ENCODE peak calls at places on chromosomes 4 and X, in eight cellular contexts. One of them, this sample, is unnamed.

GRCh38 chr4:19748911-19749473 is 502.7 kb upstream of the SLIT2 start:
- DNase-seq in stomach: no peak
- DNase-seq in GM23338: no peak
- DNase-seq in cardiac fibroblast: peak
- DNase-seq in AG10803: peak
- DNase-seq in pancreas: no peak
- DNase-seq in mucosa of descending colon: no peak
- DNase-seq in ovary: no peak
- DNase-seq in this sample: peak

GRCh38 chrX:133542476-133542875 is 127.2 kb upstream of the GPC4 start:
- DNase-seq in mucosa of descending colon: no peak
- DNase-seq in cardiac fibroblast: peak
- DNase-seq in pancreas: no peak
- DNase-seq in GM23338: no peak
- DNase-seq in ovary: no peak
- DNase-seq in stomach: no peak
- DNase-seq in AG10803: peak
- DNase-seq in this sample: no peak

GRCh38 chr4:164930647-164931046 is 46.8 kb downstream of the TRIM61 start:
- DNase-seq in GM23338: no peak
- DNase-seq in ovary: no peak
- DNase-seq in cardiac fibroblast: no peak
- DNase-seq in AG10803: no peak
- DNase-seq in stomach: no peak
- DNase-seq in mucosa of descending colon: no peak
- DNase-seq in pancreas: no peak
- DNase-seq in this sample: no peak

GRCh38 chrX:72685810-72686465 is 28.2 kb downstream of the PHKA1 start:
- DNase-seq in AG10803: peak
- DNase-seq in GM23338: no peak
- DNase-seq in ovary: no peak
- DNase-seq in stomach: no peak
- DNase-seq in cardiac fibroblast: no peak
- DNase-seq in mucosa of descending colon: no peak
- DNase-seq in pancreas: peak
- DNase-seq in this sample: peak

GRCh38 chr4:41632481-41633073 is 94.6 kb downstream of the LIMCH1 start:
- DNase-seq in ovary: no peak
- DNase-seq in cardiac fibroblast: no peak
- DNase-seq in pancreas: no peak
- DNase-seq in mucosa of descending colon: no peak
- DNase-seq in stomach: no peak
- DNase-seq in GM23338: no peak
- DNase-seq in AG10803: peak
- DNase-seq in this sample: no peak

GRCh38 chr4:101678180-101678579 is 112.3 kb upstream of the BANK1 start:
- DNase-seq in ovary: no peak
- DNase-seq in AG10803: peak
- DNase-seq in mucosa of descending colon: no peak
- DNase-seq in cardiac fibroblast: no peak
- DNase-seq in pancreas: no peak
- DNase-seq in GM23338: no peak
- DNase-seq in stomach: no peak
- DNase-seq in this sample: no peak

GRCh38 chrX:68921937-68922456 is 93.2 kb downstream of the EFNB1 start:
- DNase-seq in cardiac fibroblast: no peak
- DNase-seq in ovary: no peak
- DNase-seq in AG10803: no peak
- DNase-seq in mucosa of descending colon: no peak
- DNase-seq in pancreas: no peak
- DNase-seq in GM23338: no peak
- DNase-seq in stomach: no peak
- DNase-seq in this sample: no peak

GRCh38 chr4:133270021-133270570 is 121.0 kb downstream of the PCDH10 start:
- DNase-seq in cardiac fibroblast: no peak
- DNase-seq in pancreas: no peak
- DNase-seq in mucosa of descending colon: no peak
- DNase-seq in stomach: no peak
- DNase-seq in AG10803: no peak
- DNase-seq in GM23338: no peak
- DNase-seq in ovary: no peak
- DNase-seq in this sample: no peak

GRCh38 chr4:148289740-148290139 is 152.5 kb downstream of the NR3C2 start:
- DNase-seq in GM23338: no peak
- DNase-seq in pancreas: no peak
- DNase-seq in mucosa of descending colon: no peak
- DNase-seq in stomach: no peak
- DNase-seq in ovary: no peak
- DNase-seq in cardiac fibroblast: no peak
- DNase-seq in AG10803: no peak
- DNase-seq in this sample: no peak

GRCh38 chr4:142271832-142272231 is 574.3 kb downstream of the INPP4B start:
- DNase-seq in cardiac fibroblast: no peak
- DNase-seq in pancreas: no peak
- DNase-seq in AG10803: no peak
- DNase-seq in GM23338: no peak
- DNase-seq in ovary: no peak
- DNase-seq in stomach: no peak
- DNase-seq in mucosa of descending colon: no peak
- DNase-seq in this sample: no peak

GRCh38 chr4:8558080-8558960 is 21.9 kb upstream of the GPR78 start:
- DNase-seq in stomach: no peak
- DNase-seq in cardiac fibroblast: peak
- DNase-seq in ovary: no peak
- DNase-seq in AG10803: peak
- DNase-seq in GM23338: no peak
- DNase-seq in mucosa of descending colon: no peak
- DNase-seq in pancreas: no peak
- DNase-seq in this sample: no peak

GRCh38 chrX:7759832-7760231 is 83.1 kb upstream of the VCX start:
- DNase-seq in mucosa of descending colon: no peak
- DNase-seq in stomach: no peak
- DNase-seq in cardiac fibroblast: no peak
- DNase-seq in ovary: no peak
- DNase-seq in GM23338: no peak
- DNase-seq in AG10803: no peak
- DNase-seq in pancreas: no peak
- DNase-seq in this sample: no peak

GRCh38 chr4:28788929-28789490 is 1928.4 kb downstream of the STIM2 start:
- DNase-seq in AG10803: no peak
- DNase-seq in stomach: no peak
- DNase-seq in pancreas: no peak
- DNase-seq in GM23338: peak
- DNase-seq in mucosa of descending colon: no peak
- DNase-seq in cardiac fibroblast: no peak
- DNase-seq in ovary: no peak
- DNase-seq in this sample: no peak

GRCh38 chrX:16212024-16212423 is 44.7 kb downstream of the MAGEB17 start:
- DNase-seq in mucosa of descending colon: no peak
- DNase-seq in AG10803: no peak
- DNase-seq in GM23338: no peak
- DNase-seq in cardiac fibroblast: no peak
- DNase-seq in ovary: no peak
- DNase-seq in stomach: no peak
- DNase-seq in pancreas: no peak
- DNase-seq in this sample: peak

GRCh38 chrX:10110316-10110932 is 46.4 kb upstream of the CLCN4 start:
- DNase-seq in stomach: no peak
- DNase-seq in ovary: no peak
- DNase-seq in GM23338: no peak
- DNase-seq in pancreas: no peak
- DNase-seq in cardiac fibroblast: no peak
- DNase-seq in AG10803: no peak
- DNase-seq in mucosa of descending colon: no peak
- DNase-seq in this sample: no peak
- H3K4me3 ChIP-seq in stomach: no peak
- H3K4me3 ChIP-seq in ovary: no peak
- H3K4me3 ChIP-seq in GM23338: no peak
- H3K4me3 ChIP-seq in pancreas: no peak
- H3K4me3 ChIP-seq in cardiac fibroblast: no peak
- H3K4me3 ChIP-seq in AG10803: no peak
- H3K4me3 ChIP-seq in mucosa of descending colon: no peak
- H3K4me3 ChIP-seq in this sample: no peak

GRCh38 chr4:83281326-83281725 is 3.3 kb downstream of the COQ2 start:
- DNase-seq in stomach: no peak
- DNase-seq in mucosa of descending colon: no peak
- DNase-seq in cardiac fibroblast: no peak
- DNase-seq in GM23338: peak
- DNase-seq in ovary: no peak
- DNase-seq in AG10803: no peak
- DNase-seq in pancreas: no peak
- DNase-seq in this sample: no peak

GRCh38 chr4:83282049-83282535 is 2.5 kb downstream of the COQ2 start:
- DNase-seq in stomach: peak
- DNase-seq in pancreas: no peak
- DNase-seq in mucosa of descending colon: no peak
- DNase-seq in AG10803: peak
- DNase-seq in cardiac fibroblast: peak
- DNase-seq in ovary: peak
- DNase-seq in GM23338: peak
- DNase-seq in this sample: peak

GRCh38 chr4:83285022-83285387 is 407 bp upstream of the COQ2 start:
- DNase-seq in ovary: no peak
- DNase-seq in pancreas: no peak
- DNase-seq in GM23338: peak
- DNase-seq in cardiac fibroblast: peak
- DNase-seq in mucosa of descending colon: no peak
- DNase-seq in stomach: no peak
- DNase-seq in AG10803: peak
- DNase-seq in this sample: peak

DNA sequence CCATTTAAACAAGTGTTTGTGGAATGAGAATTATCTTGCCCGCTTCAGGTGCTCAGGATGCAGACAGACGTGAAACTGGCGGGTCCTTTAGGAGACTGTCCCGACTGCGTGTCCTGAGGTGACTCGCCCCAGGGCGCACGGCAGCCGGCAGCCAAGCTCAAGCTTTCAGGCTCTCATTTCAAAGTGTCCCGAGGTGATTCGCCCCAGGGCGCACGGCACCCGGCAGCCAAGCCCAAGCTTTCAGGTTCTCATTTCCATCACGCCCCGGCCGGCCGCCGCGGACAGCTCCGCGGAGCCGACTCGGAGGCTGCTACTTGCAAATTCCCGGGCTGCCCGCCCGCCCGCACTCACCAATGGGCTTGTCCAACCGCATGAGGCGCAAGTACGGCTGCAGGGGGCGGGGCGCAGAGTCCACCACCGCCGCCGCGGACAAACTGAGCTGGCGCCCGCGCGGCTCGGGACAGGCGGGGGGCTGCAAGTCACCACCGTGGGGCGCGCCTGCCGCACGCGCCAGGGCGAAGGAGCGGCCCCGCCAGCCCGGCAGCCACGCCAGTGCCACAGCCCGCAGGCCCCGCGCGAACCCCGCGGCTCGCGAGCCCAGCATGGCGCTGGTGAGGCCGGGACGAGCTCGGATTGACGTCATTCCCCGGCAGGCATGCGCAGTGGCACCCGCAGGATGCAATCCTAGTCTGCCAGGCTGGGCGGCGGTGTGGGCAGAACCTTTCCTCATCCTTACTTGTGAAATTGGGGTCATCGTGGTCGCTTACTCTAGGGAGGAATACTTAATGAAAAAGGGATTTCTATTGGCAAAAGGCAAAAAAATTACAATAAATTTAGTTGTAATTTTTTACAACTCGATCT is at the start of gene COQ2:
- DNase-seq in ovary: peak
- DNase-seq in stomach: peak
- DNase-seq in mucosa of descending colon: peak
- DNase-seq in GM23338: peak
- DNase-seq in cardiac fibroblast: peak
- DNase-seq in pancreas: peak
- DNase-seq in AG10803: peak
- DNase-seq in this sample: peak
- TF ChIP-seq CTCF in ovary: peak
- TF ChIP-seq CTCF in stomach: peak
- TF ChIP-seq CTCF in mucosa of descending colon: peak
- TF ChIP-seq CTCF in GM23338: no peak
- TF ChIP-seq CTCF in cardiac fibroblast: no peak
- TF ChIP-seq CTCF in pancreas: peak
- TF ChIP-seq CTCF in AG10803: peak
- TF ChIP-seq CTCF in this sample: no peak

DNA sequence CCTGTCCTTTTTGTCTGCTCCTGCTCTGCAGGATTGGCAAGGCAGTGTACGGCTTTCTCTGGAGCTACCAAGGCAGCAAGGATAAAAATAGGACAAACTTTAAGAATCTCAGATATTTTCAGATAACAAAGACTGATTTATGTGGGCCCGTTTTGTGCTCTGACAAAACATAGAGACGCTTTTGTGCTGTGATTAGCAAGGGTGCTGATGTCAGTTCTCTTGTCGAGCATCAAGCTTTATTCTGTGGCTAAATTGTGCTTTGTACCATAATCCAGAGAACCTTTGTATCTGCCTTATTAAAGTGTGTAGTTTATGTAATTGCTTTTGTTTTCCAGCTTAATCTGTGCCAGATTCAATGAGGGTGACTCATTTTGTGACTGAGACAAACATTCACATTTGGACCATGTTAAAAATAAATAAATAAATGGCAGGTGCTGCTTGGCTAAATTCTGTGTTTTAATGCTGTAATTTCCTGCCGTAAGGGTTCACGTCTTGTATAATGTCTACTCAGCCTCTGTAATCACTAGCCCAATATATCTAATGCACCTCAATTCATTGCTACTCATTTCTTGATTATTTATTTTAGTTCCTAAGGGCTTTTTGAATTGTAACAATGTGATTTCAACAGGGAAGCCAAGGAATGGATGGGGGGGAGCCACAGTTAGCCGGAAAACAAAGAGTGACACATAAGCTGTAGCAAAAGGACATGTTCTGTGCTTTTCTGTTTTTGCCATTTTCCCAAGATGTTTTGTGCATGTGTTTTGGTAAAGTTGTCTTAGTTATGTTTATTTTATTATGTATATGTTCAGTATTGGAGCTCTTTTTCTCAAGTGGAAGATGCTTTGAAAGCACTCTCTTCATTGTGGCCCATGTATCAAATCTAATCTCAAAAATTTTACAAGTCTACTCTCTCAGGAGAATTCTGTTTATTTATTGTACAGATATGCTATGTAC is 75.1 kb downstream of the GAB1 start:
- DNase-seq in stomach: no peak
- DNase-seq in ovary: no peak
- DNase-seq in mucosa of descending colon: no peak
- DNase-seq in GM23338: no peak
- DNase-seq in cardiac fibroblast: peak
- DNase-seq in AG10803: peak
- DNase-seq in pancreas: no peak
- DNase-seq in this sample: no peak
- H3K4me3 ChIP-seq in stomach: no peak
- H3K4me3 ChIP-seq in ovary: no peak
- H3K4me3 ChIP-seq in mucosa of descending colon: no peak
- H3K4me3 ChIP-seq in GM23338: no peak
- H3K4me3 ChIP-seq in cardiac fibroblast: no peak
- H3K4me3 ChIP-seq in AG10803: no peak
- H3K4me3 ChIP-seq in pancreas: no peak
- H3K4me3 ChIP-seq in this sample: no peak

DNA sequence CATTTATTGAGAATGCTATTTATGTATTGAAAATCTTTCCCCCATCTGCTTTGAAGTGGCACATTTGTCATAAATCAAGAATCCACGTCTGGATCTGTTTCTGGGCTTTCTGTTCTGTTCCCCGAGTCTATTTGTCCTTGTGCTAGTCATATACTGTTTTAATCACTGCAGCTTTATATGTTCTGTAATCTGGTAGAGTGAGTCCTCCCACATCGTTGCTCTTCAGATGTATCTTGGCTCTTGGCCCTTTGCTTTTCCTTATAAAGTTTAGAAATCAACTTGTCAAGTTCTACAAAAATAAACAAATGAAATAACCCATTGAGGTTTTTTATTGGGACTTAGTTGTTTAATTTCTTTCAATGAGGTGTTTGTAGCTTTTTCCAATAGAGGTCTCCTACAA is 29.0 kb downstream of the LONRF3 start:
- DNase-seq in ovary: no peak
- DNase-seq in cardiac fibroblast: no peak
- DNase-seq in GM23338: no peak
- DNase-seq in pancreas: no peak
- DNase-seq in mucosa of descending colon: no peak
- DNase-seq in AG10803: no peak
- DNase-seq in stomach: no peak
- DNase-seq in this sample: no peak
- TF ChIP-seq CTCF in ovary: no peak
- TF ChIP-seq CTCF in cardiac fibroblast: no peak
- TF ChIP-seq CTCF in GM23338: no peak
- TF ChIP-seq CTCF in pancreas: no peak
- TF ChIP-seq CTCF in mucosa of descending colon: no peak
- TF ChIP-seq CTCF in AG10803: no peak
- TF ChIP-seq CTCF in stomach: no peak
- TF ChIP-seq CTCF in this sample: no peak